ENCODE peak calls at places on chromosomes 16 and 17, in five cellular contexts. T is A549, J is K562, V is GM12878, M is HepG2. P is an unnamed sample.

GRCh38 chr16:58506241-58507194 is 6.6 kb downstream of the NDRG4 start:
- DNase-seq in V (no peak), T (no peak), M (no peak), J (no peak), P (no peak)

GRCh38 chr17:80524150-80524712 is 20.4 kb upstream of the RPTOR start:
- DNase-seq in T (no peak), J (no peak), V (no peak), M (no peak), P (no peak)

GRCh38 chr16:56931253-56931768 is 631 bp upstream of the HERPUD1 start:
- DNase-seq in V (peak), M (no peak), J (no peak), T (no peak), P (no peak)

GRCh38 chr16:19717319-19717718 is 708 bp downstream of the KNOP1 start:
- DNase-seq in V (no peak), M (no peak), J (no peak), T (peak), P (no peak)

GRCh38 chr16:68375801-68376536 is 65.2 kb downstream of the PRMT7 start:
- DNase-seq in T (no peak), V (no peak), M (no peak), J (no peak), P (no peak)

GRCh38 chr17:64732336-64733006 is 70.4 kb upstream of the SMURF2 start:
- DNase-seq in V (no peak), M (peak), J (peak), T (peak), P (peak)

GRCh38 chr17:36608794-36609497 is 7.6 kb downstream of the MRM1 start:
- DNase-seq in J (peak), T (no peak), M (no peak), V (no peak), P (peak)

GRCh38 chr17:71176928-71177443 is 943.8 kb upstream of the SOX9 start:
- DNase-seq in J (no peak), M (no peak), T (no peak), V (no peak), P (no peak)

GRCh38 chr17:78722101-78722761 is 59.8 kb downstream of the CYTH1 start:
- DNase-seq in J (no peak), V (no peak), M (no peak), T (no peak), P (no peak)

GRCh38 chr17:76948726-76949342 is 80.6 kb downstream of the MGAT5B start:
- DNase-seq in M (no peak), J (no peak), V (no peak), T (no peak), P (no peak)

GRCh38 chr17:46194393-46195216 is 1.4 kb upstream of the KANSL1 start:
- DNase-seq in T (peak), V (peak), M (no peak), J (peak), P (peak)

GRCh38 chr16:31138621-31139578 is 3.4 kb upstream of the PRSS8 start:
- DNase-seq in J (no peak), M (peak), V (no peak), T (peak), P (peak)

GRCh38 chr17:31842416-31843381 is 16.3 kb downstream of the COPRS start:
- DNase-seq in T (peak), V (no peak), J (peak), M (peak), P (peak)

GRCh38 chr16:12147681-12148479 is 171.3 kb downstream of the SNX29 start:
- DNase-seq in J (no peak), V (no peak), M (no peak), T (no peak), P (no peak)

GRCh38 chr17:12618557-12618956 is 47.1 kb upstream of the MYOCD start:
- DNase-seq in T (no peak), V (no peak), M (no peak), J (no peak), P (no peak)

GRCh38 chr17:11896199-11896598 is 101.1 kb downstream of the ZNF18 start:
- DNase-seq in M (no peak), V (no peak), J (no peak), T (no peak), P (no peak)

GRCh38 chr16:83701494-83701893 is 106.3 kb upstream of the HSBP1 start:
- DNase-seq in T (no peak), J (peak), M (peak), V (no peak), P (peak)

DNA sequence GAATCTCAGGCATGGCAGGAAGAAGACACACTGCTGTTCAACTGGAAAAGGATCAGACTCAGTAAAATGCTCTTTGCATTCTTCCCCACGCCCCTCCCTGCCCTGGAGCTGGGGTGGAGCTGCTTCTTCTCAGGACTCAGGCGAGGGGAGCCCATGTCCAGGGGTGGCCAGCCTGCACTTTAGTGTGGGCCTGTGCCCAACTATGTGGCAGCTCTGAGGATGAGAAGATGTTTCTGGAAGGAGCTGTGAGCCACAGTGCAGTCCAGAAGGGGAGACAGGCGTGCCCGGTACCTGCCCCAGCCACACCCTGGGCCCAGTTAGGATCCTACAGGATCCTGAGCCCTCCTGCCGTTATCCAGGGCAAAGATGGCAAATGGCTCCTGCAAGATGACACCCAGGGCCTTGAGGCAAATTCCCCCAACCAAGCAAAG is 120.3 kb downstream of the ANKRD11 start:
- DNase-seq in M (no peak), T (no peak), V (no peak), J (no peak), P (no peak)
- H3K4me2 ChIP-seq in M (no peak), T (peak), V (no peak), J (no peak), P (no peak)

DNA sequence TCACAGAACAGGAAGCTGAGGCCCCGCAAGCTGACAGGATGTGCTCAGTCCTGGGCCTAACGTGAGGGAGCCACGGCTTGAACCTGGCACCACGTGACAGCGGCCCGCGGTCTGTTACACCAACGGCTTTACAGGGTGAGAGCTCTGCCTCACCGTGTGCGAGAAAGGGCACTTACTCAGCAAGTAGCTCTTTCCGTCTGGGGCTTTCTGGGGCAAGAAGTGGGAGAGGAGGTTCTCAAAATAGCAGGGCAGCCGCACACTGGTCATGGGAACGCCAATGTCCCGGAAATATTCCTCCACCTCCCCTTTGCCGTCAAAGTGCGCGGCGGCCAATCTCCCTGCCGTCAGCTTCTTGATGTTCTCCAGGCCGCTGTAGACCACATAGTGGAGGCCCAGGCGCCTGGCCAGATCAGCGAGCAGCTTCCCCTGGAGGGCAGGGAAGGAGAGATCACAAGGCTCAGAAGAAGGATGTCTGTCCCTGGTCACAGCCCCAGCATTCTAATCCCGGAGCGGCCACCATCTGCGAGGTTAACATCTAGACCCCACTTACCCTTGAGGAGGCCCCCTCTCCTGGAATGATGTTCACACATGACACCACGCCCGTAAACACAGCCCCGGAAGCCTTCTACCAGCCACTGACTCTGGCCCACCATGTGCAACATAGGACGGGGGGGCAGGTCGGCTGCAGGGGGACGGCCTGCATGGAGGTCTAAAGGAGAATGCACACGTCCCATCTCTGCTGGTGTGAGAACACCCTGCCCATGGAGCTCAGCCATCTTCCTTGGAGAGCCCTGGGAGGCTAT is 8.2 kb downstream of the NMRAL1 start:
- DNase-seq in T (no peak), V (no peak), M (no peak), J (no peak), P (no peak)
- TF ChIP-seq MYC in T (no peak), V (no peak), M (no peak), J (no peak), P (no peak)

DNA sequence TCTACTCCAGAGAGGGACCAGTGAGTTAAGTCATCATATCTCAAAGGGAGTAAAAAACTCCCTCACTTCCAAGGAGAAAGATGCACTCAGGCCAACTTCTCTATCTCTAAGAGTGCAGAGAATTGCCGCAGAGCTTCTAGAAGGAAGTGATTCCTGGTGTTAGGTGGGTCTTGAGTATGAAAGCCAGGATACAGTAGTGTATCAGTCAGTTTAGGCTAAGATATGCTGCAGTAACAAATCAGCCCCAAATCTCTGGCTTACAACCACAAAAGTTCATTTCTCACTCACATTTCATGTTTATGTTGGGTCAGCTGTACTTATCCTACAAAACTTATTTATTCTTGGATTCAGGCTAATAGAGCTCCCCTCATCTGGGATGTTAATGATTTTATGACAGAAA is 106.3 kb downstream of the HS3ST4 start:
- DNase-seq in T (no peak), M (no peak), V (no peak), J (no peak), P (no peak)
- H3K27ac ChIP-seq in T (no peak), M (no peak), V (no peak), J (no peak), P (no peak)

GRCh38 chr16:1561836-1562235 is 28.4 kb downstream of the TMEM204 start:
- DNase-seq in T (no peak), V (no peak), M (no peak), J (no peak), P (no peak)

GRCh38 chr16:1561266-1561665 is 27.8 kb downstream of the TMEM204 start:
- DNase-seq in T (no peak), M (no peak), V (no peak), J (no peak), P (no peak)

GRCh38 chr16:1560866-1561265 is 27.4 kb downstream of the TMEM204 start:
- DNase-seq in M (no peak), J (no peak), V (no peak), T (no peak), P (no peak)

GRCh38 chr16:1559446-1559975 is 26.0 kb downstream of the TMEM204 start:
- DNase-seq in V (no peak), J (no peak), T (no peak), M (no peak), P (no peak)

GRCh38 chr16:1560153-1560552 is 26.7 kb downstream of the TMEM204 start:
- DNase-seq in J (no peak), M (no peak), V (no peak), T (no peak), P (no peak)
- H3K4me2 ChIP-seq in J (no peak), M (no peak), V (no peak), T (no peak), P (no peak)

GRCh38 chr17:16935241-16935663 is 36.7 kb downstream of the TNFRSF13B start:
- DNase-seq in M (no peak), V (no peak), T (no peak), J (no peak), P (no peak)
- TF ChIP-seq MYC in M (no peak), V (no peak), T (no peak), J (no peak), P (no peak)

GRCh38 chr17:32907583-32907982 is 20.4 kb upstream of the TMEM98 start:
- DNase-seq in M (no peak), V (no peak), J (no peak), T (no peak), P (no peak)

GRCh38 chr17:32912218-32912897 is 15.6 kb upstream of the TMEM98 start:
- DNase-seq in T (no peak), V (no peak), J (peak), M (peak), P (peak)

GRCh38 chr17:32910769-32911168 is 17.2 kb upstream of the TMEM98 start:
- DNase-seq in M (no peak), J (peak), T (no peak), V (no peak), P (no peak)

GRCh38 chr17:32913593-32913992 is 14.4 kb upstream of the TMEM98 start:
- DNase-seq in M (no peak), V (no peak), J (no peak), T (no peak), P (no peak)

DNA sequence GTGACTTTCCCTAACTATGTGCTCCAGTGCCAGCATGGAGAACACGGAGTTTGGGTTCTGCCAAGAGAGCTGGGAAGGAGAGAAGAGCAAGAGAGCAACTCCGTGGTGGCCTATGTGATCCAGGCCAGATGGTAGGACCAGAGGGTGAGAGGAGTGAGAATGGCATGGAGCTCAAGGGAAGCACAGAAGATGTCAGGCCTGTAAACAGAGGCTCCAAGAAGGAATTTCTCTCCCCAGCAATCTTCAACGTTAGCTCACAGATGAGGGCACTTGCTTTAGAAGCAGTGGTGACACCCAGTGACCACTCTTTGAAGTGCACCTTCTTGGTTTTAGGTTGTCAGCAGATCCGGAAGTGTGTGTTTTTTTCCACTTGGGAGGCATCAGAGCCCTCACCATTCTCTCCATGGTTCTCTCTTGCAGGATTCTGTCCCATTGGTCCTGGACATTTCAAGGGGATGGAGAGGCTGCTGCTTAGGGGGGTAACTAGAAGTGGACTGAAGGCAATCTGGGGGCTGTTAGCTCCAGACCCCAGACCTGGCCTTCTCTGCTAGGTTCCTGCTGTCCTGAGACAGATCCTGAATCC is 18.1 kb upstream of the TMEM98 start:
- DNase-seq in J (peak), V (peak), T (peak), M (peak), P (peak)
- H3K27ac ChIP-seq in J (peak), V (no peak), T (no peak), M (no peak), P (no peak)

DNA sequence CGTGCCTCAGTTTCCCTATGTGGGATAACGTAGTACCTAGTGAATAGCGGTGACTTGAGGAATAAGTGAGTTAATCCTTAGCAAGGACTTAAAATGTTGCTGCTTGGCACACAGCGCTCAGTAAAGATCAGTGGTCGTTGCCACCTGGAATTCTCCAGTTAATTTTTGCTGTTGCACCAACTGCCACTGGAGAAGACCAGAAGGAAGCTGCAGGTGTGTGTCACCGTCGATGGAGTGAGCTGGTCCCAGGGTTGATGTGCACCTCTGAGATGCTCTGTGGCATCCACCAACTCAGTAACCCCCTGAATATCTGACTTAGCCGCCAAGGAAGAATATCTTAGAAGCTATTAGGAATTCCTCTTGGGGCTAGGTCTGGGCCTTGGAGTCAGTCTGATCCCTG is 4.1 kb downstream of the ABCC1 start:
- DNase-seq in T (no peak), M (no peak), J (no peak), V (no peak), P (no peak)
- H3K4me2 ChIP-seq in T (peak), M (no peak), J (no peak), V (peak), P (no peak)

GRCh38 chr17:20073056-20073979 is 64.2 kb downstream of the SPECC1 start:
- DNase-seq in J (no peak), M (no peak), V (no peak), T (no peak), P (no peak)

GRCh38 chr17:20074001-20074400 is 64.8 kb downstream of the SPECC1 start:
- DNase-seq in T (no peak), J (no peak), V (no peak), M (no peak), P (no peak)

GRCh38 chr17:20074489-20074888 is 65.3 kb downstream of the SPECC1 start:
- DNase-seq in M (no peak), J (no peak), T (no peak), V (no peak), P (no peak)

GRCh38 chr17:20080513-20080912 is 71.4 kb downstream of the SPECC1 start:
- DNase-seq in J (no peak), V (no peak), M (no peak), T (no peak), P (no peak)

DNA sequence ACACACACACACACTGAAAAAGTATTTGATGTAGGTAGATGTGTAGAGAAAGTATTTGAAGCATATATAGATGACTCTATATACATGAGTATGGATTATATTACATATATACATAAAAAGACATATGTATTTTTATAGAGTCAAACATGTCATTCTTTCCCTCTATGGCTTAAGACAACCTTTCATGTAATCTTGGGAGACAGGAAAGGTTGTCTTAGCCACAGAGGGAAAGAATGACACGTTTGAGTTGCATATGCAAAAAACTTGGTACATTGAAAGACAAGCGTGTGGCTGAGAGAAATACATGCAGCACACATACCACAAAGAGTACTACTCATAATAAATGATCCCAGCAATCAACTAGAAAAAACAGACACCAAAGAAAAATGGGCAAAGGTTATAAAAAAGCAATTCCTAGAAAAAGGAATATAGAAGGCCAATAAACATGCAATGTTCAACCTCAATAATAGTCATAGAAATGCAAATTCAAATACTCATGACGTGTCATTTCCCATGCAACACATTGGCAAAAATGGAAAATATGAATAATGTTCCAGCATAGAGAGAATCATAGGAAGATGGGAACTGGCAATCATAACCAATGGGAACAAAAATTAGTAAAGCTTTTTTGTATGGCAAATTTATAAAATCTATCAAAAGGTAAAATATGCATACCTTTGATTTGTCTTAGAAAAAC is 69.0 kb downstream of the SPECC1 start:
- DNase-seq in M (no peak), J (no peak), T (no peak), V (no peak), P (no peak)
- TF ChIP-seq MYC in M (no peak), J (no peak), T (no peak), V (no peak), P (no peak)

GRCh38 chr17:48564200-48565023 is 13.7 kb downstream of the HOXB4 start:
- DNase-seq in V (no peak), J (peak), M (no peak), T (no peak), P (peak)

GRCh38 chr17:48566717-48567116 is 11.4 kb downstream of the HOXB4 start:
- DNase-seq in J (no peak), T (no peak), M (no peak), V (no peak), P (no peak)

GRCh38 chr17:48563867-48564199 is 14.3 kb downstream of the HOXB4 start:
- DNase-seq in T (no peak), M (no peak), V (no peak), J (no peak), P (no peak)

GRCh38 chr17:48563385-48563838 is 14.7 kb downstream of the HOXB4 start:
- DNase-seq in T (no peak), M (no peak), V (no peak), J (no peak), P (no peak)

GRCh38 chr17:48565024-48565558 is 13.1 kb downstream of the HOXB4 start:
- DNase-seq in M (no peak), V (no peak), T (no peak), J (no peak), P (no peak)
- H3K27ac ChIP-seq in M (no peak), V (no peak), T (no peak), J (no peak), P (peak)

P was measured in endothelial cell of umbilical vein.